ENCODE peak calls at places on chromosomes 4 and X, in nine cellular contexts. One of them, this sample, is unnamed.

GRCh38 chrX:85244411-85245210 is 820 bp downstream of the ZNF711 start:
- DNase-seq in AG04450: no peak
- DNase-seq in mammary epithelial cell: peak; percentile 2
- DNase-seq in cardiac fibroblast: peak; percentile 4
- DNase-seq in HCT116: no peak
- DNase-seq in Calu3: peak; percentile 3
- DNase-seq in PC-9: no peak
- DNase-seq in OCI-LY7: peak; percentile 41
- DNase-seq in tibial nerve: no peak
- DNase-seq in this sample: peak; percentile 14

GRCh38 chr4:41652971-41653370 is 95.6 kb downstream of the PHOX2B start:
- DNase-seq in tibial nerve: no peak
- DNase-seq in PC-9: no peak
- DNase-seq in Calu3: no peak
- DNase-seq in mammary epithelial cell: no peak
- DNase-seq in HCT116: no peak
- DNase-seq in AG04450: no peak
- DNase-seq in OCI-LY7: no peak
- DNase-seq in cardiac fibroblast: no peak
- DNase-seq in this sample: no peak

GRCh38 chr4:2413821-2414610 is 4.4 kb downstream of the ZFYVE28 start:
- DNase-seq in Calu3: no peak
- DNase-seq in cardiac fibroblast: peak; percentile 64
- DNase-seq in HCT116: no peak
- DNase-seq in mammary epithelial cell: no peak
- DNase-seq in PC-9: no peak
- DNase-seq in OCI-LY7: no peak
- DNase-seq in tibial nerve: no peak
- DNase-seq in AG04450: no peak
- DNase-seq in this sample: no peak

GRCh38 chr4:168631241-168632151 is 134.6 kb downstream of the PALLD start:
- DNase-seq in HCT116: no peak
- DNase-seq in cardiac fibroblast: peak; percentile 70
- DNase-seq in PC-9: peak; percentile 66
- DNase-seq in mammary epithelial cell: peak; percentile 80
- DNase-seq in Calu3: peak; percentile 64
- DNase-seq in OCI-LY7: no peak
- DNase-seq in AG04450: no peak
- DNase-seq in tibial nerve: no peak
- DNase-seq in this sample: no peak

GRCh38 chr4:41418444-41418843 is 119.5 kb upstream of the LIMCH1 start:
- DNase-seq in cardiac fibroblast: peak; percentile 66
- DNase-seq in mammary epithelial cell: peak; percentile 37
- DNase-seq in HCT116: no peak
- DNase-seq in tibial nerve: no peak
- DNase-seq in Calu3: no peak
- DNase-seq in AG04450: no peak
- DNase-seq in OCI-LY7: no peak
- DNase-seq in PC-9: no peak
- DNase-seq in this sample: no peak

GRCh38 chr4:135184715-135185114 is 983.1 kb upstream of the PABPC4L start:
- DNase-seq in OCI-LY7: no peak
- DNase-seq in PC-9: no peak
- DNase-seq in tibial nerve: no peak
- DNase-seq in Calu3: no peak
- DNase-seq in cardiac fibroblast: no peak
- DNase-seq in mammary epithelial cell: no peak
- DNase-seq in HCT116: no peak
- DNase-seq in AG04450: no peak
- DNase-seq in this sample: no peak

GRCh38 chr4:52173470-52174055 is 122.5 kb downstream of the SPATA18 start:
- DNase-seq in OCI-LY7: no peak
- DNase-seq in AG04450: no peak
- DNase-seq in Calu3: no peak
- DNase-seq in PC-9: no peak
- DNase-seq in cardiac fibroblast: peak; percentile 52
- DNase-seq in HCT116: no peak
- DNase-seq in tibial nerve: peak; percentile 50
- DNase-seq in mammary epithelial cell: no peak
- DNase-seq in this sample: no peak

GRCh38 chrX:23765449-23765848 is 17.5 kb upstream of the SAT1 start:
- DNase-seq in PC-9: no peak
- DNase-seq in tibial nerve: no peak
- DNase-seq in OCI-LY7: no peak
- DNase-seq in cardiac fibroblast: no peak
- DNase-seq in mammary epithelial cell: peak; percentile 55
- DNase-seq in HCT116: no peak
- DNase-seq in AG04450: no peak
- DNase-seq in Calu3: no peak
- DNase-seq in this sample: no peak

GRCh38 chr4:3307060-3307459 is 14.2 kb downstream of the RGS12 start:
- DNase-seq in mammary epithelial cell: no peak
- DNase-seq in AG04450: no peak
- DNase-seq in PC-9: no peak
- DNase-seq in tibial nerve: no peak
- DNase-seq in OCI-LY7: no peak
- DNase-seq in cardiac fibroblast: no peak
- DNase-seq in HCT116: no peak
- DNase-seq in Calu3: no peak
- DNase-seq in this sample: no peak

GRCh38 chr4:140136509-140136908 is 17.5 kb downstream of the MAML3 start:
- DNase-seq in mammary epithelial cell: peak; percentile 68
- DNase-seq in PC-9: peak; percentile 81
- DNase-seq in OCI-LY7: no peak
- DNase-seq in tibial nerve: no peak
- DNase-seq in Calu3: peak; percentile 23
- DNase-seq in HCT116: no peak
- DNase-seq in cardiac fibroblast: peak; percentile 31
- DNase-seq in AG04450: no peak
- DNase-seq in this sample: no peak

GRCh38 chr4:98794565-98795205 is 134.2 kb downstream of the EIF4E start:
- DNase-seq in mammary epithelial cell: peak; percentile 97
- DNase-seq in Calu3: no peak
- DNase-seq in cardiac fibroblast: peak; percentile 40
- DNase-seq in HCT116: no peak
- DNase-seq in AG04450: peak; percentile 11
- DNase-seq in OCI-LY7: no peak
- DNase-seq in tibial nerve: no peak
- DNase-seq in PC-9: peak; percentile 69
- DNase-seq in this sample: no peak

GRCh38 chr4:27716693-27717505 is 856.3 kb downstream of the STIM2 start:
- DNase-seq in AG04450: no peak
- DNase-seq in HCT116: no peak
- DNase-seq in mammary epithelial cell: no peak
- DNase-seq in tibial nerve: no peak
- DNase-seq in PC-9: no peak
- DNase-seq in Calu3: no peak
- DNase-seq in cardiac fibroblast: no peak
- DNase-seq in OCI-LY7: no peak
- DNase-seq in this sample: no peak

GRCh38 chr4:27066591-27066990 is 205.9 kb downstream of the STIM2 start:
- DNase-seq in cardiac fibroblast: no peak
- DNase-seq in AG04450: no peak
- DNase-seq in tibial nerve: peak; percentile 21
- DNase-seq in mammary epithelial cell: no peak
- DNase-seq in Calu3: peak; percentile 24
- DNase-seq in OCI-LY7: no peak
- DNase-seq in HCT116: no peak
- DNase-seq in PC-9: peak; percentile 44
- DNase-seq in this sample: no peak

GRCh38 chr4:185358514-185359433 is 37.0 kb downstream of the LRP2BP start:
- DNase-seq in mammary epithelial cell: no peak
- DNase-seq in OCI-LY7: no peak
- DNase-seq in HCT116: no peak
- DNase-seq in PC-9: peak; percentile 73
- DNase-seq in cardiac fibroblast: peak; percentile 18
- DNase-seq in Calu3: peak; percentile 24
- DNase-seq in tibial nerve: no peak
- DNase-seq in AG04450: no peak
- DNase-seq in this sample: no peak

GRCh38 chrX:150574824-150575409 is 6.5 kb downstream of the MTM1 start:
- DNase-seq in mammary epithelial cell: no peak
- DNase-seq in tibial nerve: no peak
- DNase-seq in HCT116: no peak
- DNase-seq in PC-9: no peak
- DNase-seq in OCI-LY7: peak; percentile 24
- DNase-seq in Calu3: no peak
- DNase-seq in cardiac fibroblast: no peak
- DNase-seq in AG04450: no peak
- DNase-seq in this sample: peak; percentile 19

GRCh38 chrX:119870626-119871131 is 854 bp downstream of the RNF113A start:
- DNase-seq in OCI-LY7: peak; percentile 55
- DNase-seq in mammary epithelial cell: peak; percentile 3
- DNase-seq in tibial nerve: no peak
- DNase-seq in PC-9: peak; percentile 38
- DNase-seq in cardiac fibroblast: peak; percentile 15
- DNase-seq in AG04450: no peak
- DNase-seq in Calu3: no peak
- DNase-seq in HCT116: no peak
- DNase-seq in this sample: no peak

GRCh38 chr4:159071178-159071968 is 31.5 kb upstream of the RAPGEF2 start:
- DNase-seq in mammary epithelial cell: peak; percentile 85
- DNase-seq in cardiac fibroblast: peak; percentile 35
- DNase-seq in OCI-LY7: no peak
- DNase-seq in PC-9: peak; percentile 85
- DNase-seq in HCT116: peak; percentile 13
- DNase-seq in AG04450: no peak
- DNase-seq in tibial nerve: no peak
- DNase-seq in Calu3: peak; percentile 11
- DNase-seq in this sample: no peak

GRCh38 chr4:98606879-98607278 is 51.5 kb downstream of the TSPAN5 start:
- DNase-seq in OCI-LY7: no peak
- DNase-seq in Calu3: no peak
- DNase-seq in HCT116: no peak
- DNase-seq in tibial nerve: no peak
- DNase-seq in PC-9: no peak
- DNase-seq in cardiac fibroblast: no peak
- DNase-seq in mammary epithelial cell: no peak
- DNase-seq in AG04450: no peak
- DNase-seq in this sample: no peak

GRCh38 chrX:46758956-46759644 is at the start of gene SLC9A7:
- DNase-seq in PC-9: peak; percentile 54
- DNase-seq in Calu3: peak; percentile 92
- DNase-seq in cardiac fibroblast: peak; percentile 64
- DNase-seq in HCT116: peak; percentile 59
- DNase-seq in mammary epithelial cell: peak; percentile 72
- DNase-seq in AG04450: no peak
- DNase-seq in tibial nerve: peak; percentile 64
- DNase-seq in OCI-LY7: peak; percentile 85
- DNase-seq in this sample: peak; percentile 72

GRCh38 chrX:46757593-46757992 is 1.3 kb downstream of the SLC9A7 start:
- DNase-seq in AG04450: no peak
- DNase-seq in mammary epithelial cell: peak; percentile 16
- DNase-seq in Calu3: no peak
- DNase-seq in tibial nerve: no peak
- DNase-seq in HCT116: no peak
- DNase-seq in cardiac fibroblast: no peak
- DNase-seq in OCI-LY7: peak; percentile 13
- DNase-seq in PC-9: no peak
- DNase-seq in this sample: no peak

GRCh38 chrX:46758163-46758955 is 559 bp downstream of the SLC9A7 start:
- DNase-seq in mammary epithelial cell: peak; percentile 22
- DNase-seq in cardiac fibroblast: no peak
- DNase-seq in PC-9: no peak
- DNase-seq in AG04450: no peak
- DNase-seq in tibial nerve: no peak
- DNase-seq in HCT116: no peak
- DNase-seq in OCI-LY7: peak; percentile 52
- DNase-seq in Calu3: peak; percentile 12
- DNase-seq in this sample: no peak

GRCh38 chrX:46757052-46757451 is 1.9 kb downstream of the SLC9A7 start:
- DNase-seq in tibial nerve: no peak
- DNase-seq in AG04450: no peak
- DNase-seq in HCT116: no peak
- DNase-seq in mammary epithelial cell: peak; percentile 9
- DNase-seq in OCI-LY7: no peak
- DNase-seq in Calu3: no peak
- DNase-seq in PC-9: no peak
- DNase-seq in cardiac fibroblast: no peak
- DNase-seq in this sample: no peak

GRCh38 chrX:46759645-46759974 is 692 bp upstream of the SLC9A7 start:
- DNase-seq in OCI-LY7: no peak
- DNase-seq in mammary epithelial cell: no peak
- DNase-seq in AG04450: no peak
- DNase-seq in PC-9: peak; percentile 64
- DNase-seq in tibial nerve: no peak
- DNase-seq in Calu3: no peak
- DNase-seq in HCT116: no peak
- DNase-seq in cardiac fibroblast: no peak
- DNase-seq in this sample: no peak
- TF ChIP-seq CTCF in OCI-LY7: no peak
- TF ChIP-seq CTCF in mammary epithelial cell: no peak
- TF ChIP-seq CTCF in AG04450: no peak
- TF ChIP-seq CTCF in PC-9: peak; percentile 10
- TF ChIP-seq CTCF in tibial nerve: no peak
- TF ChIP-seq CTCF in Calu3: peak; percentile 2
- TF ChIP-seq CTCF in HCT116: no peak
- TF ChIP-seq CTCF in cardiac fibroblast: no peak
- TF ChIP-seq CTCF in this sample: no peak

GRCh38 chr4:63464393-63464792 is 944.9 kb downstream of the TECRL start:
- DNase-seq in tibial nerve: no peak
- DNase-seq in cardiac fibroblast: no peak
- DNase-seq in mammary epithelial cell: no peak
- DNase-seq in AG04450: no peak
- DNase-seq in PC-9: no peak
- DNase-seq in Calu3: no peak
- DNase-seq in OCI-LY7: no peak
- DNase-seq in HCT116: no peak
- DNase-seq in this sample: no peak
- TF ChIP-seq CTCF in tibial nerve: no peak
- TF ChIP-seq CTCF in cardiac fibroblast: no peak
- TF ChIP-seq CTCF in mammary epithelial cell: no peak
- TF ChIP-seq CTCF in AG04450: no peak
- TF ChIP-seq CTCF in PC-9: no peak
- TF ChIP-seq CTCF in Calu3: no peak
- TF ChIP-seq CTCF in OCI-LY7: no peak
- TF ChIP-seq CTCF in HCT116: no peak
- TF ChIP-seq CTCF in this sample: no peak

DNA sequence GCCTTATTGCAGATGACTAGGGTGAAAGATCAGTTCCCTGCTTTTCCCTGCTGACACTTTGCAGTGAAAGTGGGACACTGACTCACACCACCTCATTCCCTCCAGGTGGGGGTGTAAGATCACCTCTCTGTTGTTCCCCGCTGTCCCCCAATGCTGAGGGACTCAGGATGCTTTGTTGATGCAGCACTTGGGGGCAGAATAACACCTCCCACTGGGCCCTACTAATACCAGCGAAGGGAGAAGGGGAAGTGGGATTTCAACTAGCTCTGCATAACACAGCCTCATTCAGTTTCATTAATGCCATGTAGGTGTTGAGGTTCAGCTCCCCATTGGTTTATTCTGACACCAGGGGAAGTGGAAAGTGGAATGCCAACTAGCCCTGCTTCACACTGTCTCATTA is 43.6 kb upstream of the IL1RAPL2 start:
- DNase-seq in cardiac fibroblast: no peak
- DNase-seq in PC-9: no peak
- DNase-seq in tibial nerve: no peak
- DNase-seq in OCI-LY7: no peak
- DNase-seq in HCT116: no peak
- DNase-seq in Calu3: no peak
- DNase-seq in AG04450: no peak
- DNase-seq in mammary epithelial cell: no peak
- DNase-seq in this sample: no peak
- TF ChIP-seq CTCF in cardiac fibroblast: no peak
- TF ChIP-seq CTCF in PC-9: no peak
- TF ChIP-seq CTCF in tibial nerve: no peak
- TF ChIP-seq CTCF in OCI-LY7: no peak
- TF ChIP-seq CTCF in HCT116: no peak
- TF ChIP-seq CTCF in Calu3: no peak
- TF ChIP-seq CTCF in AG04450: no peak
- TF ChIP-seq CTCF in mammary epithelial cell: no peak
- TF ChIP-seq CTCF in this sample: no peak

GRCh38 chrX:35251229-35251628 is 308.6 kb downstream of the FAM47B start:
- DNase-seq in HCT116: no peak
- DNase-seq in Calu3: no peak
- DNase-seq in OCI-LY7: no peak
- DNase-seq in cardiac fibroblast: no peak
- DNase-seq in mammary epithelial cell: no peak
- DNase-seq in AG04450: no peak
- DNase-seq in tibial nerve: no peak
- DNase-seq in PC-9: no peak
- DNase-seq in this sample: no peak
- TF ChIP-seq CTCF in HCT116: no peak
- TF ChIP-seq CTCF in Calu3: no peak
- TF ChIP-seq CTCF in OCI-LY7: no peak
- TF ChIP-seq CTCF in cardiac fibroblast: no peak
- TF ChIP-seq CTCF in mammary epithelial cell: no peak
- TF ChIP-seq CTCF in AG04450: no peak
- TF ChIP-seq CTCF in tibial nerve: no peak
- TF ChIP-seq CTCF in PC-9: no peak
- TF ChIP-seq CTCF in this sample: no peak